ENCODE peak calls at places on chromosomes 11 and 22, in four cellular contexts. One of them, this sample, is unnamed.

GRCh38 chr22:25161916-25162530 is 37.6 kb upstream of the CRYBB3 start:
- DNase-seq in activated CD4-positive, alpha-beta T cell treated with anti-CD3 and anti-CD28 coated beads, Interleukin-2, amount 10 ng/mL, durations not matched to agents 24 days and 14 days: no peak
- DNase-seq in T-cell: no peak
- DNase-seq in neural crest cell: no peak
- DNase-seq in this sample: no peak

GRCh38 chr11:129846508-129847335 is 31.1 kb downstream of the TMEM45B start:
- DNase-seq in activated CD4-positive, alpha-beta T cell treated with anti-CD3 and anti-CD28 coated beads, Interleukin-2, amount 10 ng/mL, durations not matched to agents 24 days and 14 days: no peak
- DNase-seq in T-cell: no peak
- DNase-seq in neural crest cell: no peak
- DNase-seq in this sample: peak; percentile 18

GRCh38 chr11:128492903-128493569 is 94.3 kb downstream of the ETS1 start:
- DNase-seq in activated CD4-positive, alpha-beta T cell treated with anti-CD3 and anti-CD28 coated beads, Interleukin-2, amount 10 ng/mL, durations not matched to agents 24 days and 14 days: peak; percentile 86
- DNase-seq in T-cell: no peak
- DNase-seq in neural crest cell: no peak
- DNase-seq in this sample: peak; percentile 33

GRCh38 chr22:49930596-49931412 is 12.4 kb downstream of the CRELD2 start:
- DNase-seq in activated CD4-positive, alpha-beta T cell treated with anti-CD3 and anti-CD28 coated beads, Interleukin-2, amount 10 ng/mL, durations not matched to agents 24 days and 14 days: peak; percentile 81
- DNase-seq in T-cell: peak; percentile 29
- DNase-seq in neural crest cell: no peak
- DNase-seq in this sample: peak; percentile 32

GRCh38 chr11:131612576-131612975 is 242.2 kb downstream of the NTM start:
- DNase-seq in activated CD4-positive, alpha-beta T cell treated with anti-CD3 and anti-CD28 coated beads, Interleukin-2, amount 10 ng/mL, durations not matched to agents 24 days and 14 days: no peak
- DNase-seq in T-cell: no peak
- DNase-seq in neural crest cell: no peak
- DNase-seq in this sample: no peak

GRCh38 chr22:46791201-46791731 is 28.8 kb downstream of the TBC1D22A start:
- DNase-seq in activated CD4-positive, alpha-beta T cell treated with anti-CD3 and anti-CD28 coated beads, Interleukin-2, amount 10 ng/mL, durations not matched to agents 24 days and 14 days: peak; percentile 92
- DNase-seq in T-cell: peak; percentile 73
- DNase-seq in neural crest cell: no peak
- DNase-seq in this sample: peak; percentile 71

GRCh38 chr11:115924744-115925567 is 420.7 kb upstream of the CADM1 start:
- DNase-seq in activated CD4-positive, alpha-beta T cell treated with anti-CD3 and anti-CD28 coated beads, Interleukin-2, amount 10 ng/mL, durations not matched to agents 24 days and 14 days: peak; percentile 63
- DNase-seq in T-cell: no peak
- DNase-seq in neural crest cell: no peak
- DNase-seq in this sample: no peak

GRCh38 chr22:17777005-17777716 is 2.9 kb upstream of the BID start:
- DNase-seq in activated CD4-positive, alpha-beta T cell treated with anti-CD3 and anti-CD28 coated beads, Interleukin-2, amount 10 ng/mL, durations not matched to agents 24 days and 14 days: peak; percentile 92
- DNase-seq in T-cell: peak; percentile 68
- DNase-seq in neural crest cell: no peak
- DNase-seq in this sample: peak; percentile 61

GRCh38 chr11:714436-714835 is 8.4 kb downstream of the EPS8L2 start:
- DNase-seq in activated CD4-positive, alpha-beta T cell treated with anti-CD3 and anti-CD28 coated beads, Interleukin-2, amount 10 ng/mL, durations not matched to agents 24 days and 14 days: no peak
- DNase-seq in T-cell: no peak
- DNase-seq in neural crest cell: no peak
- DNase-seq in this sample: no peak

GRCh38 chr11:32884770-32885384 is 7.7 kb upstream of the QSER1 start:
- DNase-seq in activated CD4-positive, alpha-beta T cell treated with anti-CD3 and anti-CD28 coated beads, Interleukin-2, amount 10 ng/mL, durations not matched to agents 24 days and 14 days: no peak
- DNase-seq in T-cell: no peak
- DNase-seq in neural crest cell: no peak
- DNase-seq in this sample: no peak

GRCh38 chr11:73162196-73162740 is 20.1 kb upstream of the FCHSD2 start:
- DNase-seq in activated CD4-positive, alpha-beta T cell treated with anti-CD3 and anti-CD28 coated beads, Interleukin-2, amount 10 ng/mL, durations not matched to agents 24 days and 14 days: no peak
- DNase-seq in T-cell: no peak
- DNase-seq in neural crest cell: no peak
- DNase-seq in this sample: no peak

GRCh38 chr11:1152316-1153104 is 5.2 kb upstream of the MUC5AC start:
- DNase-seq in activated CD4-positive, alpha-beta T cell treated with anti-CD3 and anti-CD28 coated beads, Interleukin-2, amount 10 ng/mL, durations not matched to agents 24 days and 14 days: peak; percentile 65
- DNase-seq in T-cell: no peak
- DNase-seq in neural crest cell: no peak
- DNase-seq in this sample: no peak

GRCh38 chr11:88103337-88104206 is 71.7 kb downstream of the RAB38 start:
- DNase-seq in activated CD4-positive, alpha-beta T cell treated with anti-CD3 and anti-CD28 coated beads, Interleukin-2, amount 10 ng/mL, durations not matched to agents 24 days and 14 days: peak; percentile 80
- DNase-seq in T-cell: peak; percentile 2
- DNase-seq in neural crest cell: peak; percentile 3
- DNase-seq in this sample: no peak

GRCh38 chr22:45208993-45209838 is 31.5 kb downstream of the KIAA0930 start:
- DNase-seq in activated CD4-positive, alpha-beta T cell treated with anti-CD3 and anti-CD28 coated beads, Interleukin-2, amount 10 ng/mL, durations not matched to agents 24 days and 14 days: peak; percentile 76
- DNase-seq in T-cell: peak; percentile 11
- DNase-seq in neural crest cell: peak; percentile 55
- DNase-seq in this sample: no peak

GRCh38 chr11:68954970-68955958 is 25.5 kb downstream of the MRGPRD start:
- DNase-seq in activated CD4-positive, alpha-beta T cell treated with anti-CD3 and anti-CD28 coated beads, Interleukin-2, amount 10 ng/mL, durations not matched to agents 24 days and 14 days: no peak
- DNase-seq in T-cell: no peak
- DNase-seq in neural crest cell: no peak
- DNase-seq in this sample: no peak

GRCh38 chr11:104060004-104060403 is 23.6 kb downstream of the DDI1 start:
- DNase-seq in activated CD4-positive, alpha-beta T cell treated with anti-CD3 and anti-CD28 coated beads, Interleukin-2, amount 10 ng/mL, durations not matched to agents 24 days and 14 days: no peak
- DNase-seq in T-cell: no peak
- DNase-seq in neural crest cell: no peak
- DNase-seq in this sample: no peak

GRCh38 chr11:26620282-26621045 is 48.4 kb upstream of the MUC15 start:
- DNase-seq in activated CD4-positive, alpha-beta T cell treated with anti-CD3 and anti-CD28 coated beads, Interleukin-2, amount 10 ng/mL, durations not matched to agents 24 days and 14 days: no peak
- DNase-seq in T-cell: no peak
- DNase-seq in neural crest cell: no peak
- DNase-seq in this sample: no peak

GRCh38 chr11:72015511-72016061 is 16.9 kb downstream of the IL18BP start:
- DNase-seq in activated CD4-positive, alpha-beta T cell treated with anti-CD3 and anti-CD28 coated beads, Interleukin-2, amount 10 ng/mL, durations not matched to agents 24 days and 14 days: peak; percentile 68
- DNase-seq in T-cell: no peak
- DNase-seq in neural crest cell: no peak
- DNase-seq in this sample: no peak

GRCh38 chr11:44338031-44338430 is 28.1 kb upstream of the ALX4 start:
- DNase-seq in activated CD4-positive, alpha-beta T cell treated with anti-CD3 and anti-CD28 coated beads, Interleukin-2, amount 10 ng/mL, durations not matched to agents 24 days and 14 days: no peak
- DNase-seq in T-cell: no peak
- DNase-seq in neural crest cell: no peak
- DNase-seq in this sample: no peak

GRCh38 chr22:40953446-40953845 is 2.3 kb downstream of the RBX1 start:
- DNase-seq in activated CD4-positive, alpha-beta T cell treated with anti-CD3 and anti-CD28 coated beads, Interleukin-2, amount 10 ng/mL, durations not matched to agents 24 days and 14 days: no peak
- DNase-seq in T-cell: no peak
- DNase-seq in neural crest cell: no peak
- DNase-seq in this sample: no peak

GRCh38 chr22:22913989-22914388 is 26.4 kb downstream of the IGLL5 start:
- DNase-seq in activated CD4-positive, alpha-beta T cell treated with anti-CD3 and anti-CD28 coated beads, Interleukin-2, amount 10 ng/mL, durations not matched to agents 24 days and 14 days: no peak
- DNase-seq in T-cell: no peak
- DNase-seq in neural crest cell: no peak
- DNase-seq in this sample: no peak

GRCh38 chr11:127677813-127678212 is 677.2 kb upstream of the KIRREL3 start:
- DNase-seq in activated CD4-positive, alpha-beta T cell treated with anti-CD3 and anti-CD28 coated beads, Interleukin-2, amount 10 ng/mL, durations not matched to agents 24 days and 14 days: no peak
- DNase-seq in T-cell: no peak
- DNase-seq in neural crest cell: no peak
- DNase-seq in this sample: no peak

This sample was measured in stimulated activated naive CD4-positive, alpha-beta T cell treated with Interleukin-2 at 50 U/mL for 16 hours.